ENCODE peak calls at places on chromosomes 7 and 10, in ten cellular contexts. A, K, U, S, O, N, B, W, Y and I are unnamed samples.

GRCh38 chr10:28922127-28922526 is 244.8 kb downstream of the BAMBI start:
- DNase-seq in A (no peak), K (no peak), U (peak; percentile 77), S (no peak), O (no peak), N (no peak), B (no peak), W (peak; percentile 79), Y (no peak), I (peak; percentile 58)

GRCh38 chr7:87456247-87456646 is 19.2 kb downstream of the ABCB4 start:
- DNase-seq in A (no peak), K (no peak), U (no peak), S (no peak), O (no peak), N (no peak), B (peak; percentile 72), W (no peak), Y (no peak), I (no peak)

GRCh38 chr10:42933454-42934340 is 143.2 kb upstream of the RET start:
- DNase-seq in A (peak; percentile 26), K (no peak), U (peak; percentile 19), S (no peak), O (no peak), N (peak; percentile 69), B (peak; percentile 83), W (peak; percentile 11), Y (no peak), I (no peak)

GRCh38 chr7:363626-364025 is 73.7 kb downstream of the FOXL3 start:
- DNase-seq in A (no peak), K (peak; percentile 26), U (no peak), S (no peak), O (no peak), N (no peak), B (no peak), W (no peak), Y (no peak), I (no peak)

GRCh38 chr7:98174334-98175259 is 36.6 kb upstream of the BHLHA15 start:
- DNase-seq in A (no peak), K (peak; percentile 79), U (no peak), S (no peak), O (no peak), N (no peak), B (no peak), W (no peak), Y (no peak), I (no peak)

GRCh38 chr7:22663721-22664120 is 63.3 kb upstream of the IL6 start:
- DNase-seq in A (no peak), K (no peak), U (no peak), S (no peak), O (no peak), N (no peak), B (no peak), W (no peak), Y (no peak), I (peak; percentile 51)

GRCh38 chr7:37284805-37285211 is 163.9 kb downstream of the ELMO1 start:
- DNase-seq in A (peak; percentile 73), K (peak; percentile 70), U (no peak), S (peak; percentile 23), O (no peak), N (peak; percentile 69), B (peak; percentile 61), W (peak; percentile 36), Y (peak; percentile 31), I (no peak)

GRCh38 chr7:14905764-14906163 is 3.2 kb upstream of the DGKB start:
- DNase-seq in A (no peak), K (no peak), U (no peak), S (no peak), O (no peak), N (no peak), B (peak; percentile 70), W (no peak), Y (no peak), I (no peak)